ENCODE peak calls at places on chromosomes 2 and 18, in nine cellular contexts. B, L, D, U, R, O, A, N and S are unnamed samples.

GRCh38 chr2:118351796-118352195 is 263.5 kb downstream of the INSIG2 start:
- DNase-seq in L (no peak), D (no peak), U (no peak), R (no peak), B (peak; percentile 80), O (no peak), A (no peak), N (no peak), S (no peak)

GRCh38 chr2:204108874-204109295 is 172.3 kb downstream of the ICOS start:
- DNase-seq in L (no peak), B (no peak), R (no peak), O (no peak), N (no peak), A (peak; percentile 11), U (no peak), D (no peak), S (no peak)

GRCh38 chr2:240769096-240769495 is 50.9 kb downstream of the KIF1A start:
- DNase-seq in D (no peak), L (no peak), O (no peak), U (no peak), A (no peak), R (no peak), N (no peak), B (no peak), S (no peak)

GRCh38 chr2:95353613-95354468 is 48.7 kb upstream of the FAHD2A start:
- DNase-seq in U (no peak), B (no peak), D (no peak), R (no peak), A (no peak), L (no peak), O (no peak), N (peak; percentile 44), S (no peak)

GRCh38 chr2:216829533-216829932 is 30.3 kb downstream of the TNP1 start:
- DNase-seq in B (peak; percentile 47), U (peak; percentile 45), N (no peak), A (no peak), L (no peak), O (no peak), R (peak; percentile 80), D (no peak), S (peak; percentile 37)

GRCh38 chr2:219229375-219230200 is at the start of the genes ANKZF1 and ATG9A:
- DNase-seq in D (peak; percentile 99), N (peak; percentile 100), A (peak; percentile 100), O (peak; percentile 99), B (peak; percentile 98), L (peak; percentile 98), U (peak; percentile 99), R (peak; percentile 99), S (peak; percentile 100)

GRCh38 chr2:62881162-62881795 is 169.4 kb upstream of the OTX1 start:
- DNase-seq in A (no peak), R (no peak), N (no peak), U (no peak), O (no peak), L (no peak), B (no peak), D (no peak), S (no peak)

GRCh38 chr18:13548944-13549878 is 177.1 kb downstream of the FAM210A start:
- DNase-seq in R (no peak), N (no peak), A (no peak), D (peak; percentile 13), B (no peak), O (peak; percentile 61), L (no peak), U (no peak), S (no peak)

GRCh38 chr2:18435425-18436037 is 124.9 kb downstream of the RDH14 start:
- DNase-seq in B (peak; percentile 87), A (peak; percentile 74), L (peak; percentile 52), U (peak; percentile 68), R (no peak), D (no peak), N (no peak), O (no peak), S (no peak)

GRCh38 chr2:44546469-44547127 is 184.9 kb downstream of the CAMKMT start:
- DNase-seq in B (no peak), A (no peak), L (no peak), O (peak; percentile 21), D (no peak), N (no peak), R (no peak), U (no peak), S (no peak)

GRCh38 chr2:12617366-12617765 is 99.4 kb upstream of the TRIB2 start:
- DNase-seq in R (no peak), N (no peak), D (no peak), U (no peak), L (no peak), O (no peak), A (no peak), B (no peak), S (no peak)

GRCh38 chr2:85537600-85538506 is 1.1 kb upstream of the MAT2A start:
- DNase-seq in N (peak; percentile 77), O (peak; percentile 40), R (peak; percentile 52), A (peak; percentile 91), B (peak; percentile 38), D (no peak), U (peak; percentile 43), L (no peak), S (peak; percentile 24)

GRCh38 chr2:121282800-121283382 is 2.1 kb downstream of the TFCP2L1 start:
- DNase-seq in U (no peak), N (peak; percentile 21), A (no peak), R (peak; percentile 28), L (no peak), O (no peak), B (no peak), D (no peak), S (no peak)